ENCODE peak calls at places on chromosomes 13 and 19, in six cellular contexts. F is choroid plexus epithelial cell, Z is OCI-LY7, D is thyroid gland, N is brain microvascular endothelial cell, M is epithelial cell of esophagus. Y is an unnamed sample.

GRCh38 chr19:46015961-46016425 is 6.9 kb downstream of the PGLYRP1 start:
- DNase-seq in F (no peak), Z (no peak), D (no peak), N (no peak), M (no peak), Y (no peak)

GRCh38 chr13:42119875-42120274 is 71.4 kb downstream of the DGKH start:
- DNase-seq in F (peak), Z (no peak), D (no peak), N (no peak), M (no peak), Y (no peak)

GRCh38 chr19:38203197-38203596 is 20.8 kb downstream of the DPF1 start:
- DNase-seq in F (no peak), Z (no peak), D (no peak), N (no peak), M (no peak), Y (no peak)

GRCh38 chr19:13037161-13037560 is 41.9 kb downstream of the NFIX start:
- DNase-seq in F (peak), Z (no peak), D (no peak), N (peak), M (peak), Y (peak)

GRCh38 chr13:68851026-68851425 is 1256.6 kb upstream of the ATXN8OS start:
- DNase-seq in F (no peak), Z (no peak), D (no peak), N (no peak), M (no peak), Y (no peak)

GRCh38 chr13:102597029-102598015 is 536 bp downstream of the TPP2 start:
- DNase-seq in F (peak), Z (peak), D (peak), N (peak), M (peak), Y (peak)

GRCh38 chr13:44578064-44578394 is 1.9 kb upstream of the TSC22D1 start:
- DNase-seq in F (no peak), Z (no peak), D (no peak), N (no peak), M (no peak), Y (no peak)

GRCh38 chr19:570315-570714 is 2.1 kb upstream of the BSG start:
- DNase-seq in F (no peak), Z (no peak), D (no peak), N (no peak), M (no peak), Y (no peak)

GRCh38 chr13:59024434-59024833 is 1139.3 kb downstream of the DIAPH3 start:
- DNase-seq in F (peak), Z (no peak), D (no peak), N (peak), M (peak), Y (no peak)

GRCh38 chr19:5951338-5951861 is 26.5 kb downstream of the RANBP3 start:
- DNase-seq in F (no peak), Z (peak), D (no peak), N (no peak), M (no peak), Y (no peak)

GRCh38 chr19:2189880-2190279 is 26.1 kb downstream of the DOT1L start:
- DNase-seq in F (no peak), Z (no peak), D (no peak), N (no peak), M (no peak), Y (no peak)

GRCh38 chr13:76697277-76697676 is 188.9 kb downstream of the KCTD12 start:
- DNase-seq in F (peak), Z (no peak), D (no peak), N (no peak), M (no peak), Y (no peak)

GRCh38 chr19:50368649-50369570 is 3.5 kb upstream of the NAPSA start:
- DNase-seq in F (peak), Z (peak), D (peak), N (peak), M (peak), Y (peak)

GRCh38 chr19:41064974-41065569 is 23.2 kb upstream of the CYP2A13 start:
- DNase-seq in F (peak), Z (peak), D (no peak), N (peak), M (peak), Y (peak)

GRCh38 chr19:44847144-44848035 is 1.3 kb downstream of the NECTIN2 start:
- DNase-seq in F (peak), Z (no peak), D (peak), N (peak), M (peak), Y (no peak)

GRCh38 chr19:3161453-3161852 is 17.1 kb upstream of the S1PR4 start:
- DNase-seq in F (peak), Z (no peak), D (no peak), N (peak), M (peak), Y (no peak)

GRCh38 chr13:45718992-45719391 is 16.9 kb downstream of the CBY2 start:
- DNase-seq in F (peak), Z (no peak), D (no peak), N (no peak), M (no peak), Y (no peak)

GRCh38 chr19:51602189-51602854 is 27.9 kb downstream of the SIGLEC5 start:
- DNase-seq in F (no peak), Z (no peak), D (no peak), N (no peak), M (no peak), Y (peak)

GRCh38 chr19:35729021-35729420 is 11.2 kb downstream of the KMT2B start:
- DNase-seq in F (no peak), Z (no peak), D (no peak), N (no peak), M (no peak), Y (no peak)

GRCh38 chr13:104466016-104466415 is 1399.8 kb upstream of the SLC10A2 start:
- DNase-seq in F (no peak), Z (no peak), D (no peak), N (no peak), M (peak), Y (no peak)

GRCh38 chr13:47696677-47697076 is 304.4 kb downstream of the SUCLA2 start:
- DNase-seq in F (no peak), Z (no peak), D (no peak), N (no peak), M (no peak), Y (no peak)

GRCh38 chr13:84983321-84983720 is 815.9 kb downstream of the SLITRK6 start:
- DNase-seq in F (no peak), Z (no peak), D (no peak), N (no peak), M (no peak), Y (no peak)
- TF ChIP-seq CTCF in F (no peak), Z (peak), D (no peak), N (no peak), M (no peak), Y (no peak)

GRCh38 chr13:20721454-20722357 is 18.2 kb downstream of the IL17D start:
- DNase-seq in F (peak), Z (no peak), D (peak), N (peak), M (peak), Y (no peak)
- H3K4me3 ChIP-seq in F (peak), Z (no peak), D (no peak), N (peak), M (peak), Y (no peak)

GRCh38 chr13:50082426-50083283 is 67.4 kb downstream of the KCNRG start:
- DNase-seq in F (peak), Z (peak), D (peak), N (peak), M (peak), Y (peak)
- TF ChIP-seq CTCF in F (no peak), Z (no peak), D (no peak), N (no peak), M (no peak), Y (no peak)

DNA sequence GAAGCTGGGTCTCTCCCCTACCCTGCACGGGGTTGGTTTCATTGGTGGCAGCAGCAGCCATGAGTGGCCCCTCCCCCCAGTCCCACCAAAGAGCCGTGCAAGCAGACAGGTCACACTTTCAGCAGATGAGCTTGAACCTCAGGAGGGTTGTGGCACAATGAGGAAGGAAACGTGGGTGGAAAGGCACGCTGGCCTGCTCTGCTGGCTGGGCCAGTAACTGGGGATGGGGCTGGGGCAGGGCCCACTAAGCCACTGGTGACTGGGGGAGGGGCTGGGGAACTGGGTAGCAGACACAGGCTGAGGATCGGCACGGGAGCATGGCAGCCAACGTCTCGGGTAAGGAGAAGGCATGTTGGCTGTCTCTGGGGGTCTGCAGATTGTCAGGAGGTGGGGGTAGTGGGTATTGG is at the start of gene P2RY11:
- DNase-seq in F (no peak), Z (no peak), D (no peak), N (no peak), M (no peak), Y (peak)
- H3K4me3 ChIP-seq in F (no peak), Z (no peak), D (no peak), N (no peak), M (no peak), Y (peak)

DNA sequence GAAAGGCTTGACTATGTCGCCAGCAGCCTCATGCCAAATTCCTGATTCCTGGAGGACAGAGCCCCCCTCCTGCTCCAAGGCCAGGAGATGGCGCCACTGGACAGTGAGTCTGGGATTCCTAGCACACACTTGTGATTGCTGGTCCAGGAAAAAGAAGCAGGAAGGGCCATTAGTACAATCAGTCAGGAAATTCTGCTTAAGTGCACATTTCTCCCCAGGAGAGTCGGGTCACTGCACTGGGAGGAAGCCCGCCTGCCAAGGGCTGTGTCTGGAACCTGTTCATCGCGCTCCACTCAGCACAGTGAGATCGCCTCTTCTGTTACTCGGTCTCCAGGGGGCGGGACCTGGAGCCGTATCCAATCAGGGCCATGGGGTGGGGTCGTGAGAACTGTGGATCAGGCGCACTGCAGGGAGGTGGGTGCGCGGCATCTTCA is 65.1 kb downstream of the ZNF823 start:
- DNase-seq in F (peak), Z (peak), D (peak), N (peak), M (peak), Y (no peak)
- TF ChIP-seq CTCF in F (peak), Z (peak), D (peak), N (peak), M (peak), Y (peak)

DNA sequence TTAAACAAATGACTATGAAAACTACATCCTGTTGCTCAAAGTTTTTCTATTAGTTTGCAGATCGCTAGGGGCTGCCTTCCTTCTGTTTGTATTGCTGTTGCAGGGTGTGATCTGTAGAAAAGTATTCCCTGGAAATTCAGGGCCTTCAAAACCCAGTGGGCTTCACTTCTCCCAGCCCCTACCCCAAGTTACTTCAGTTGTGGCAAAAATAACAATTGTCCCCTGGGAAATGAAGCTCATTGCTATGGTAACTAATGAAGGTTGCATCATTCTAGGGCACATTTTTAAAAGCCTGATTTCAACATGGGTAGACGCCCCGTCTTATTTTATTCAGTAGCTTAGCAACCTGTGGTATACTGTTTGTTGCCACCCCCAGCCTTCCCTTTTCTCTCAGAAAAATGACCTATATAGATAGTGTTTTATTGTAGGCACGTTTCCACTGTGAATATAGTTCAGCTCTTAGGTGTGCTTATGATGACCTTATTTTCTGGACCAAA is 60.9 kb downstream of the WDFY2 start:
- DNase-seq in F (peak), Z (peak), D (no peak), N (peak), M (peak), Y (peak)
- H3K4me3 ChIP-seq in F (no peak), Z (peak), D (no peak), N (no peak), M (no peak), Y (no peak)

DNA sequence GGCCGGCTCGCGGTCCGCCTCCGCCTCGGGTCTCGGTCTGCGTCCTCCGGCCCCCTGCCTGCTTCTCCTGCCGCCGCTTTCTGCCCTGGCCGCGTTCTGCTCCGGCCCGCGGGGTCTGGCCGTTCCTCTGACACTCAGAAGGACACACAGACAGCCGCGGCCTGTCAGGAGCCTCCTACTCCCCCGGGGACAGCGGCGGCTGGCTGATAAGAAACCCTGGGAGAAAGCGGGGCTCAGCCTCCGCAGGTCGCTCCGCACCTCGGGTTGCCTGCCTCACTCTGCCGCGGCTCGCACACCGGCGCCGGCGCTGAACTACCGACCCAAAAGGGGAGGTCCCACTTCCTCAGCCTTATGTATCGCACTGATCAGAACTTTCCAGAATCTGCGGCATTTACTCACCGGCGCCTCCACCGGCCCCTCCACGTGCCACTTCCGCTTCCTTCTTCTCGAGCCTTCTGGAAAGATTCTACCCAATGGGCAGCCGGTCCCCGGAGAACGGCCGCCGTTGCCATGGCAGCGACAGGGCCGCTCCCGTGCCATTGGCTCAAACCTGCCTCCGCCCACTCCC is at the start of gene HSPH1:
- DNase-seq in F (peak), Z (peak), D (peak), N (peak), M (peak), Y (peak)
- TF ChIP-seq CTCF in F (peak), Z (peak), D (no peak), N (peak), M (peak), Y (peak)